ENCODE peak calls at places on chromosome 3, in ten cellular contexts. I is ovary, M is right atrium auricular region, J is esophagus squamous epithelium, B is heart right ventricle, K is BE2C, D is fibroblast of lung, L is GM12878, Q is body of pancreas, V is lung. U is an unnamed sample.
A peak's percentile ranks its signal among the peaks of the same experiment; 100 is the strongest.

GRCh38 chr3:142886938-142887337 is 1.9 kb downstream of the PCOLCE2 start:
- DNase-seq in I (no peak), M (no peak), J (no peak), B (no peak), K (no peak), D (peak; percentile 24), L (no peak), Q (no peak), V (no peak), U (no peak)

GRCh38 chr3:113847664-113848461 is 9.3 kb downstream of the GRAMD1C start:
- DNase-seq in I (no peak), M (no peak), J (no peak), B (no peak), K (no peak), D (no peak), L (no peak), Q (peak; percentile 13), V (no peak), U (no peak)

GRCh38 chr3:158058775-158059174 is 47.4 kb downstream of the SHOX2 start:
- DNase-seq in I (no peak), M (no peak), J (no peak), B (no peak), K (peak; percentile 59), D (no peak), L (no peak), Q (no peak), V (no peak), U (no peak)

GRCh38 chr3:197367081-197367780 is 68.8 kb upstream of the DLG1 start:
- DNase-seq in I (no peak), M (peak; percentile 47), J (peak; percentile 17), B (no peak), K (peak; percentile 27), D (peak; percentile 49), L (no peak), Q (no peak), V (peak; percentile 87), U (peak; percentile 97)

GRCh38 chr3:139629033-139629432 is 48.7 kb downstream of the NMNAT3 start:
- DNase-seq in I (no peak), M (no peak), J (no peak), B (no peak), K (peak; percentile 48), D (peak; percentile 3), L (no peak), Q (peak; percentile 9), V (no peak), U (peak; percentile 54)

GRCh38 chr3:184498986-184499606 is 62.5 kb upstream of the EPHB3 start:
- DNase-seq in I (no peak), M (no peak), J (no peak), B (no peak), K (no peak), D (no peak), L (no peak), Q (no peak), V (no peak), U (no peak)

GRCh38 chr3:126267169-126267975 is 87.0 kb upstream of the ALDH1L1 start:
- DNase-seq in I (peak; percentile 90), M (peak; percentile 93), J (no peak), B (peak; percentile 45), K (peak; percentile 57), D (peak; percentile 93), L (no peak), Q (peak; percentile 82), V (peak; percentile 86), U (peak; percentile 25)

GRCh38 chr3:170469151-170470062 is 50.7 kb downstream of the CLDN11 start:
- DNase-seq in I (no peak), M (no peak), J (no peak), B (no peak), K (peak; percentile 59), D (peak; percentile 83), L (no peak), Q (no peak), V (no peak), U (no peak)

GRCh38 chr3:69999191-70000027 is at the start of gene SAMMSON:
- DNase-seq in I (peak; percentile 77), M (no peak), J (no peak), B (no peak), K (no peak), D (peak; percentile 71), L (no peak), Q (no peak), V (no peak), U (no peak)

GRCh38 chr3:87088366-87088983 is 97.5 kb upstream of the VGLL3 start:
- DNase-seq in I (no peak), M (no peak), J (no peak), B (no peak), K (no peak), D (peak; percentile 55), L (no peak), Q (no peak), V (no peak), U (no peak)

GRCh38 chr3:128487813-128488635 is 5.0 kb downstream of the GATA2 start:
- DNase-seq in I (peak; percentile 86), M (peak; percentile 93), J (no peak), B (peak; percentile 94), K (peak; percentile 92), D (peak; percentile 64), L (no peak), Q (peak; percentile 89), V (peak; percentile 65), U (peak; percentile 95)
- H3K4me3 ChIP-seq in I (peak overlapping the region; percentile 58), M (peak overlapping the region; percentile 54), J (peak overlapping the region; percentile 42), B (peak overlapping the region; percentile 70), K (peak overlapping the region; percentile 77), D (peak overlapping the region; percentile 59), L (no peak overlapping the region), Q (peak overlapping the region; percentile 44), V (peak overlapping the region; percentile 86), U (peak overlapping the region; percentile 81)

GRCh38 chr3:45088959-45089358 is 57.2 kb downstream of the CDCP1 start:
- DNase-seq in I (no peak), M (no peak), J (no peak), B (no peak), K (no peak), D (no peak), L (no peak), Q (no peak), V (no peak), U (no peak)

GRCh38 chr3:45088543-45088942 is 57.6 kb downstream of the CDCP1 start:
- DNase-seq in I (no peak), M (no peak), J (no peak), B (no peak), K (no peak), D (no peak), L (no peak), Q (peak; percentile 94), V (peak; percentile 44), U (no peak)

GRCh38 chr3:45087155-45087554 is 59.0 kb downstream of the CDCP1 start:
- DNase-seq in I (no peak), M (no peak), J (no peak), B (peak; percentile 12), K (no peak), D (peak; percentile 45), L (no peak), Q (peak; percentile 27), V (no peak), U (no peak)

GRCh38 chr3:45092132-45093031 is 53.8 kb downstream of the CDCP1 start:
- DNase-seq in I (no peak), M (no peak), J (no peak), B (no peak), K (no peak), D (no peak), L (no peak), Q (no peak), V (no peak), U (no peak)

GRCh38 chr3:45090855-45091254 is 55.3 kb downstream of the CDCP1 start:
- DNase-seq in I (no peak), M (no peak), J (no peak), B (no peak), K (no peak), D (no peak), L (no peak), Q (no peak), V (no peak), U (no peak)
- H3K4me1 ChIP-seq in I (no peaks in the 10 kb centered on the region), M (no peaks in the 10 kb centered on the region), J (peaks cover 13% of the 10 kb centered on the region), B (no peaks in the 10 kb centered on the region), K (no peaks in the 10 kb centered on the region), D (peaks cover 3% of the 10 kb centered on the region), L (no peaks in the 10 kb centered on the region), Q (peaks cover 29% of the 10 kb centered on the region), V (no peaks in the 10 kb centered on the region), U (no peaks in the 10 kb centered on the region)

GRCh38 chr3:27658741-27659140 is 63.4 kb downstream of the EOMES start:
- DNase-seq in I (no peak), M (no peak), J (no peak), B (no peak), K (no peak), D (no peak), L (no peak), Q (no peak), V (no peak), U (no peak)

GRCh38 chr3:27655536-27655935 is 66.6 kb downstream of the EOMES start:
- DNase-seq in I (no peak), M (no peak), J (no peak), B (no peak), K (no peak), D (no peak), L (no peak), Q (no peak), V (no peak), U (no peak)

GRCh38 chr3:27657404-27657803 is 64.7 kb downstream of the EOMES start:
- DNase-seq in I (no peak), M (no peak), J (no peak), B (no peak), K (no peak), D (no peak), L (no peak), Q (no peak), V (no peak), U (no peak)

GRCh38 chr3:27657871-27658270 is 64.3 kb downstream of the EOMES start:
- DNase-seq in I (no peak), M (no peak), J (no peak), B (no peak), K (no peak), D (no peak), L (no peak), Q (no peak), V (no peak), U (no peak)

GRCh38 chr3:27656790-27657189 is 65.3 kb downstream of the EOMES start:
- DNase-seq in I (no peak), M (no peak), J (no peak), B (no peak), K (no peak), D (no peak), L (no peak), Q (no peak), V (no peak), U (no peak)
- H3K27me3 ChIP-seq in I (no peaks in the 10 kb centered on the region), M (no peaks in the 10 kb centered on the region), J (no peaks in the 10 kb centered on the region), B (no peaks in the 10 kb centered on the region), K (no peaks in the 10 kb centered on the region), D (no peaks in the 10 kb centered on the region), L (no peaks in the 10 kb centered on the region), Q (no peaks in the 10 kb centered on the region), V (no peaks in the 10 kb centered on the region), U (no peaks in the 10 kb centered on the region)

DNA sequence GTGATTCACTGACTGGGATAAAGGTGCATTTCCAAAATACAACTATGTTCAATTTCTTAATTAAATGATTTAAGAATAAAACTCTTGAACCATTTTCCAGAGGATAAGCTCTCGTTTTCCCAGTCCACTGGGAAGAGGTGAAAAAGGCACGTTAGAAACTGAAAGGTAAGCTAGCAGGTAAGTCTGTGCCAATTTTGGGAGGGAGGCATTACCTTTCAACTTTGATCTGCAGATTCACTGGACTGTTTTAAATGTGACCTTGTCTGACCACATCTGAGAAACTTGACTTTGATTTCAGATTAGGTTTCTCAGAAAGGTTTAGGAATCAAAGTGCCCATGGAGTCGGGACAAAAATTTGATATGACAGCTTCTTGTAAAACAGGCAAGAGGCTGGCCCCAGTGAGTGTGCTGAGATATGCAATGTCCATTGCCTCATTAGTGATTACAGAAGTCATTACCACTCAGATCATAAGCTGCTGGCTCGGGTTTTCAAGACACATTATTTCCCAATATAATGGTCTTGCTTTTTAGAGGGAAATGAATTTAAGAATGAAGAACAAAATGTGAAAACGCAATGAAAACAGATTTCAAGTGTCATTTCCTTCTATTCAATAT is 118.8 kb downstream of the ADAMTS9 start:
- DNase-seq in I (no peak), M (no peak), J (no peak), B (no peak), K (no peak), D (no peak), L (no peak), Q (no peak), V (no peak), U (no peak)
- H3K4me3 ChIP-seq in I (no peak overlapping the region), M (no peak overlapping the region), J (no peak overlapping the region), B (no peak overlapping the region), K (no peak overlapping the region), D (no peak overlapping the region), L (no peak overlapping the region), Q (no peak overlapping the region), V (no peak overlapping the region), U (no peak overlapping the region)

U was measured in SJCRH30.